ENCODE peak calls at places on chromosomes 6 and 20, in five cellular contexts. B, Z, H, C and M are unnamed samples.

GRCh38 chr20:43721429-43722152 is 5.2 kb downstream of the GTSF1L start:
- DNase-seq in H (no peak), C (no peak), Z (no peak), B (no peak), M (no peak)

GRCh38 chr6:128507337-128508310 is 12.8 kb downstream of the PTPRK start:
- DNase-seq in Z (peak; percentile 42), C (no peak), B (peak; percentile 79), H (no peak), M (no peak)

GRCh38 chr20:31845300-31845863 is at the start of gene FOXS1:
- DNase-seq in B (no peak), Z (peak; percentile 51), C (no peak), H (peak; percentile 84), M (no peak)

GRCh38 chr6:161407581-161407980 is 133.7 kb upstream of the AGPAT4 start:
- DNase-seq in B (peak; percentile 66), H (no peak), C (no peak), Z (peak; percentile 62), M (no peak)

GRCh38 chr6:11053307-11053706 is 9.2 kb upstream of the ELOVL2 start:
- DNase-seq in B (no peak), C (no peak), Z (no peak), H (no peak), M (no peak)

GRCh38 chr6:83464741-83465140 is 33.9 kb upstream of the ME1 start:
- DNase-seq in C (no peak), Z (no peak), B (no peak), H (no peak), M (no peak)

GRCh38 chr6:129981598-129981997 is 36.8 kb upstream of the L3MBTL3 start:
- DNase-seq in B (peak; percentile 33), C (no peak), H (no peak), Z (no peak), M (no peak)

GRCh38 chr20:922781-923180 is 6.6 kb upstream of the ANGPT4 start:
- DNase-seq in C (no peak), B (no peak), H (no peak), Z (no peak), M (no peak)

GRCh38 chr6:92756912-92757311 is 662.4 kb downstream of the EPHA7 start:
- DNase-seq in C (no peak), H (no peak), Z (no peak), B (peak; percentile 65), M (no peak)

GRCh38 chr20:45963059-45964011 is 8.7 kb downstream of the ZNF335 start:
- DNase-seq in Z (peak; percentile 12), B (peak; percentile 33), H (no peak), C (no peak), M (no peak)

GRCh38 chr6:89843070-89843469 is 13.4 kb downstream of the CASP8AP2 start:
- DNase-seq in Z (no peak), H (no peak), B (peak; percentile 34), C (no peak), M (no peak)

GRCh38 chr6:22036267-22036666 is 260.6 kb downstream of the PRL start:
- DNase-seq in H (no peak), C (no peak), B (peak; percentile 35), Z (no peak), M (no peak)

GRCh38 chr6:26025047-26025893 is 62.0 kb upstream of the HFE start:
- DNase-seq in H (peak; percentile 64), Z (peak; percentile 77), B (peak; percentile 91), C (no peak), M (no peak)

GRCh38 chr20:50992733-50993457 is 30.0 kb downstream of the KCNG1 start:
- DNase-seq in B (peak; percentile 69), H (no peak), Z (peak; percentile 85), C (no peak), M (no peak)

GRCh38 chr6:119112856-119113530 is 34.5 kb upstream of the FAM184A start:
- DNase-seq in B (no peak), Z (no peak), C (no peak), H (no peak), M (no peak)

GRCh38 chr6:137927777-137928218 is 60.7 kb downstream of the TNFAIP3 start:
- DNase-seq in H (no peak), B (peak; percentile 53), C (no peak), Z (peak; percentile 14), M (peak; percentile 75)

GRCh38 chr20:53598140-53599038 is 4.8 kb upstream of the ZNF217 start:
- DNase-seq in B (no peak), Z (no peak), C (peak; percentile 53), H (no peak), M (peak; percentile 40)

GRCh38 chr6:112016335-112016734 is 37.6 kb upstream of the CCN6 start:
- DNase-seq in B (peak; percentile 40), C (no peak), Z (peak; percentile 72), H (peak; percentile 48), M (no peak)

GRCh38 chr6:49453221-49453620 is 9.8 kb downstream of the MMUT start:
- DNase-seq in Z (no peak), B (no peak), C (no peak), H (no peak), M (no peak)

GRCh38 chr6:95233879-95234278 is 343.5 kb upstream of the MANEA start:
- DNase-seq in Z (no peak), H (no peak), B (no peak), C (no peak), M (no peak)

GRCh38 chr20:17394411-17394810 is 136.8 kb downstream of the BFSP1 start:
- DNase-seq in B (no peak), Z (no peak), C (no peak), H (no peak), M (no peak)

GRCh38 chr20:12936020-12936419 is 72.8 kb upstream of the SPTLC3 start:
- DNase-seq in Z (no peak), H (no peak), B (no peak), C (no peak), M (no peak)

GRCh38 chr6:119742188-119742803 is 392.7 kb upstream of the MAN1A1 start:
- DNase-seq in B (peak; percentile 24), Z (peak; percentile 35), C (peak; percentile 64), H (peak; percentile 30), M (peak; percentile 47)

GRCh38 chr20:23215596-23215995 is 129.5 kb upstream of the CD93 start:
- DNase-seq in H (no peak), Z (no peak), B (no peak), C (no peak), M (no peak)

GRCh38 chr20:48724891-48725588 is 102.8 kb downstream of the PREX1 start:
- DNase-seq in B (no peak), Z (no peak), C (no peak), H (no peak), M (no peak)

GRCh38 chr6:159969921-159970320 is 1.0 kb downstream of the IGF2R start:
- DNase-seq in B (peak; percentile 84), Z (peak; percentile 79), H (peak; percentile 59), C (peak; percentile 84), M (no peak)

GRCh38 chr6:90548001-90548400 is 38.9 kb downstream of the MAP3K7 start:
- DNase-seq in C (no peak), B (peak; percentile 16), Z (no peak), H (no peak), M (no peak)

GRCh38 chr6:150418825-150419594 is 50.2 kb downstream of the IYD start:
- DNase-seq in B (peak; percentile 36), H (peak; percentile 71), Z (peak; percentile 53), C (peak; percentile 76), M (peak; percentile 15)

GRCh38 chr20:41392295-41392694 is 25.7 kb upstream of the EMILIN3 start:
- DNase-seq in C (no peak), B (no peak), H (no peak), Z (no peak), M (no peak)

GRCh38 chr20:41393705-41394066 is 27.1 kb upstream of the EMILIN3 start:
- DNase-seq in H (no peak), C (no peak), B (no peak), Z (no peak), M (no peak)

GRCh38 chr20:41390889-41391288 is 24.3 kb upstream of the EMILIN3 start:
- DNase-seq in B (no peak), Z (no peak), C (no peak), H (no peak), M (no peak)

GRCh38 chr20:41392871-41393704 is 26.5 kb upstream of the EMILIN3 start:
- DNase-seq in B (no peak), H (peak; percentile 67), Z (no peak), C (peak; percentile 66), M (no peak)

GRCh38 chr20:41391587-41392001 is 25.0 kb upstream of the EMILIN3 start:
- DNase-seq in Z (no peak), C (no peak), B (no peak), H (no peak), M (no peak)
- H3K27ac ChIP-seq in Z (no peak overlapping the region), C (no peak overlapping the region), B (no peak overlapping the region), H (no peak overlapping the region), M (no peak overlapping the region)

DNA sequence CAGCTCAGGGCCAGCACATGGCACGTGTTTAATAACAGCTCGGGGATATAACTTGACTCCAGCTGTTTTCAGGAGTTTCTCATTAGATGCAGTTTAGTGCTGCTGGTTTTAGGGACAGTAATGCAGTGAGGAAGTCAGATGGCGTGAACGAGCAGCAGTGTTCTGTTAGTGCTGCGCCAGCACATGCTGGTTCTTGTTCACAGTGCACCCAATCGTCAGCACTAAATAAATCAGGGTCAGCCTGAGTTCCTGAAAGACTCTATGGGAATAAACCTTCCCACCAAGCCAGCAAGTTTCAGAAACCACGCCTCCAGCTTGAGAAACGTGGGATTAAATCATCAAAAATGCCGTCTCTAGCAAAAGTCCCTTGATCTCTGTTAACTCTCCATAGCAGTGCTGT is 235.9 kb upstream of the SUPT3H start:
- DNase-seq in C (no peak), B (peak; percentile 80), H (peak; percentile 42), Z (peak; percentile 84), M (no peak)
- TF ChIP-seq CTCF in C (no peak), B (no peak), H (no peak), Z (no peak), M (no peak)

DNA sequence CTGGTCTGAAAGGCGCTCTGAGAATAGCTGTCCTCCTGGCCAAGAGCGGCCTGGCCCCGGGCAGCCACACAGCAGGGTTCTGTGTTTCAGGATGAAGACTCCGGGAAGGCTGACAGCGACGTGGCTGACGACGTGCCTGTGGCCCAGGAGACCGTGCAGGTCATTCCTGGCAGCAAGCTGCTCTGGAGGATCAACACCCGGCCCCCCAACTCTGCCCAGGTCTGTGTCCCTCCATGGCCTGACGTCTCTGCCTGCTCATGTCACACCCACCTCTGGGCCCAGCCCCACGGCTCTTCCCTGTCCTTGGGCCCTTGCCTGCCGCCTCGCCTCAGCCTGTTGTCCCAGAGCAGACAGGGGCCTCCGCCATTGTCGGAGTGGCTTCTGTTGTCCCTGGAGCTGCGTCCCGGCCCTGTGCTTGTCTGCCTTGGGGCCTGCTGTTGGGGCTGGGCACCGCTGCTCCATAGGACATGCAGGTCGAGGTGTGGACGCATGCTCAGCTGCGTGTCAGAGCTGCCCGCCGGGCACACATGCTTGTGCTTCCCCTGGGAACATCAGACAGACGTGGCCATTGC is 16.2 kb upstream of the ADRM1 start:
- DNase-seq in C (no peak), B (no peak), Z (no peak), H (peak; percentile 65), M (no peak)
- H3K27ac ChIP-seq in C (peak overlapping the region; percentile 89), B (no peak overlapping the region), Z (no peak overlapping the region), H (peak overlapping the region; percentile 50), M (no peak overlapping the region)

GRCh38 chr6:32092760-32093497 is 16.2 kb downstream of the TNXB start:
- DNase-seq in Z (no peak), B (peak; percentile 84), H (no peak), C (no peak), M (no peak)

GRCh38 chr6:32096394-32097258 is 12.5 kb downstream of the TNXB start:
- DNase-seq in Z (no peak), B (no peak), C (no peak), H (no peak), M (no peak)

GRCh38 chr6:32096087-32096393 is 13.1 kb downstream of the TNXB start:
- DNase-seq in Z (no peak), C (no peak), B (no peak), H (no peak), M (no peak)

GRCh38 chr6:32095338-32096086 is 13.6 kb downstream of the TNXB start:
- DNase-seq in B (no peak), H (no peak), Z (no peak), C (no peak), M (no peak)
- TF ChIP-seq CTCF in B (no peak), H (no peak), Z (peak; percentile 33), C (no peak), M (no peak)